ENCODE peak calls at places on chromosomes 3 and 15, in eight cellular contexts. One of them, this sample, is unnamed.

GRCh38 chr15:80581976-80582375 is 113.1 kb upstream of the ABHD17C start:
- DNase-seq in heart left ventricle: no peak
- DNase-seq in IMR-90: peak
- DNase-seq in HepG2: peak
- DNase-seq in GM12878: no peak
- DNase-seq in thyroid gland: no peak
- DNase-seq in transverse colon: no peak
- DNase-seq in A549: no peak
- DNase-seq in this sample: no peak

GRCh38 chr15:38260077-38260476 is 7.4 kb downstream of the SPRED1 start:
- DNase-seq in heart left ventricle: no peak
- DNase-seq in IMR-90: peak
- DNase-seq in HepG2: no peak
- DNase-seq in GM12878: no peak
- DNase-seq in thyroid gland: no peak
- DNase-seq in transverse colon: no peak
- DNase-seq in A549: no peak
- DNase-seq in this sample: no peak

GRCh38 chr3:42262525-42262924 is 3.5 kb downstream of the CCK start:
- DNase-seq in heart left ventricle: no peak
- DNase-seq in IMR-90: peak
- DNase-seq in HepG2: no peak
- DNase-seq in GM12878: no peak
- DNase-seq in thyroid gland: no peak
- DNase-seq in transverse colon: no peak
- DNase-seq in A549: peak
- DNase-seq in this sample: no peak

GRCh38 chr3:42159706-42160472 is 68.7 kb downstream of the TRAK1 start:
- DNase-seq in heart left ventricle: peak
- DNase-seq in IMR-90: no peak
- DNase-seq in HepG2: peak
- DNase-seq in GM12878: no peak
- DNase-seq in thyroid gland: peak
- DNase-seq in transverse colon: peak
- DNase-seq in A549: peak
- DNase-seq in this sample: peak

GRCh38 chr3:170049146-170050000 is 11.6 kb downstream of the GPR160 start:
- DNase-seq in heart left ventricle: peak
- DNase-seq in IMR-90: peak
- DNase-seq in HepG2: no peak
- DNase-seq in GM12878: no peak
- DNase-seq in thyroid gland: peak
- DNase-seq in transverse colon: peak
- DNase-seq in A549: no peak
- DNase-seq in this sample: peak

GRCh38 chr3:102904629-102905028 is 469.8 kb downstream of the ZPLD1 start:
- DNase-seq in heart left ventricle: no peak
- DNase-seq in IMR-90: no peak
- DNase-seq in HepG2: no peak
- DNase-seq in GM12878: no peak
- DNase-seq in thyroid gland: no peak
- DNase-seq in transverse colon: no peak
- DNase-seq in A549: no peak
- DNase-seq in this sample: no peak

GRCh38 chr3:8629151-8630021 is 15.2 kb downstream of the SSUH2 start:
- DNase-seq in heart left ventricle: peak
- DNase-seq in IMR-90: peak
- DNase-seq in HepG2: no peak
- DNase-seq in GM12878: peak
- DNase-seq in thyroid gland: no peak
- DNase-seq in transverse colon: peak
- DNase-seq in A549: peak
- DNase-seq in this sample: peak

GRCh38 chr15:52496776-52497470 is 31.8 kb downstream of the MYO5A start:
- DNase-seq in heart left ventricle: no peak
- DNase-seq in IMR-90: peak
- DNase-seq in HepG2: no peak
- DNase-seq in GM12878: no peak
- DNase-seq in thyroid gland: no peak
- DNase-seq in transverse colon: no peak
- DNase-seq in A549: no peak
- DNase-seq in this sample: peak

GRCh38 chr3:52890735-52891134 is 6.6 kb downstream of the STIMATE start:
- DNase-seq in heart left ventricle: no peak
- DNase-seq in IMR-90: no peak
- DNase-seq in HepG2: no peak
- DNase-seq in GM12878: no peak
- DNase-seq in thyroid gland: no peak
- DNase-seq in transverse colon: no peak
- DNase-seq in A549: no peak
- DNase-seq in this sample: no peak

GRCh38 chr3:113212155-113212844 is 943 bp downstream of the BOC start:
- DNase-seq in heart left ventricle: peak
- DNase-seq in IMR-90: no peak
- DNase-seq in HepG2: no peak
- DNase-seq in GM12878: no peak
- DNase-seq in thyroid gland: peak
- DNase-seq in transverse colon: no peak
- DNase-seq in A549: peak
- DNase-seq in this sample: peak

GRCh38 chr15:51735611-51736010 is 1.8 kb downstream of the LYSMD2 start:
- DNase-seq in heart left ventricle: no peak
- DNase-seq in IMR-90: no peak
- DNase-seq in HepG2: no peak
- DNase-seq in GM12878: no peak
- DNase-seq in thyroid gland: no peak
- DNase-seq in transverse colon: no peak
- DNase-seq in A549: no peak
- DNase-seq in this sample: no peak

GRCh38 chr3:89314454-89314853 is 207.0 kb downstream of the EPHA3 start:
- DNase-seq in heart left ventricle: no peak
- DNase-seq in IMR-90: peak
- DNase-seq in HepG2: peak
- DNase-seq in GM12878: no peak
- DNase-seq in thyroid gland: no peak
- DNase-seq in transverse colon: no peak
- DNase-seq in A549: no peak
- DNase-seq in this sample: no peak

GRCh38 chr15:93311620-93312019 is 222.6 kb upstream of the RGMA start:
- DNase-seq in heart left ventricle: no peak
- DNase-seq in IMR-90: no peak
- DNase-seq in HepG2: no peak
- DNase-seq in GM12878: no peak
- DNase-seq in thyroid gland: no peak
- DNase-seq in transverse colon: no peak
- DNase-seq in A549: no peak
- DNase-seq in this sample: no peak

GRCh38 chr3:134677196-134677986 is 26.6 kb upstream of the KY start:
- DNase-seq in heart left ventricle: peak
- DNase-seq in IMR-90: no peak
- DNase-seq in HepG2: peak
- DNase-seq in GM12878: no peak
- DNase-seq in thyroid gland: peak
- DNase-seq in transverse colon: no peak
- DNase-seq in A549: peak
- DNase-seq in this sample: peak

GRCh38 chr3:188003188-188004171 is 150.5 kb upstream of the LPP start:
- DNase-seq in heart left ventricle: no peak
- DNase-seq in IMR-90: no peak
- DNase-seq in HepG2: peak
- DNase-seq in GM12878: no peak
- DNase-seq in thyroid gland: no peak
- DNase-seq in transverse colon: peak
- DNase-seq in A549: peak
- DNase-seq in this sample: no peak
- TF ChIP-seq POLR2A in heart left ventricle: no peak
- TF ChIP-seq POLR2A in IMR-90: no peak
- TF ChIP-seq POLR2A in HepG2: peak
- TF ChIP-seq POLR2A in GM12878: no peak
- TF ChIP-seq POLR2A in thyroid gland: no peak
- TF ChIP-seq POLR2A in transverse colon: no peak
- TF ChIP-seq POLR2A in A549: no peak
- TF ChIP-seq POLR2A in this sample: no peak

DNA sequence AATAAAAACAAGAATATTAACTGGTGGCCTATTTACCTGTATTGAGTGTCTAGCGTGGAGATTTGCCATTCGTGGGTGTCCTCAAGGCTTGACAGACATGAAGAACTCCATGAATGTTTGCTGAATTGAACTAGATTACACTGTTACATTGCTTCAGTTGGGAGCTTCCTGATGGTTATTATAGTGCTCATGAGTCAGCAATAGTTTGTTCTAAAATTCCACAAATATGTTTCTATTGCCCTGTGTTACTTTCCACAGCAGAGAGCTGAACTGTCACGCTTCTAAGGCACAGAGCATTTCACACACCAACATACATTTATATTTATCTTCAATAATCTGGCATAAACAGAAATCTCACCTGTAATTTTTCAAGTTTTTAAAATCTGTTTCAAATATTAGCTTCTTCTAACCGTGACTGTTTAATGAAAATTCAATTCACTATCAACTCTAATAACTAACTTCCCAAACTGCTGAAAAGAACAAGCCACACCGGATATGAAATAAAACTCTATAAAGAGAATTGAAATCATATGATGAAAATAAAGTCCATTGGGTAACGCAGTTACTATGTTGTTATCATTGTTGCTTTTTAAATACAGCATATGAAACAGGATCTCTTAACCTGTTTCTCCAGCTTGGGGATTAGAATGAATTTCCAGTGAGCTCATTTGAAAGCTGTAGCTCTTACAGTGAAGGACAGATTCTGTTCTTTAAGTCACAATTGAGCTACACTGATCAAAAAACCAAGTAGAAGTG is 61.2 kb upstream of the MCF2L2 start:
- DNase-seq in heart left ventricle: no peak
- DNase-seq in IMR-90: peak
- DNase-seq in HepG2: no peak
- DNase-seq in GM12878: no peak
- DNase-seq in thyroid gland: no peak
- DNase-seq in transverse colon: no peak
- DNase-seq in A549: no peak
- DNase-seq in this sample: no peak
- H3K27ac ChIP-seq in heart left ventricle: peak
- H3K27ac ChIP-seq in IMR-90: no peak
- H3K27ac ChIP-seq in HepG2: no peak
- H3K27ac ChIP-seq in GM12878: no peak
- H3K27ac ChIP-seq in thyroid gland: no peak
- H3K27ac ChIP-seq in transverse colon: peak
- H3K27ac ChIP-seq in A549: no peak
- H3K27ac ChIP-seq in this sample: no peak

GRCh38 chr3:142578309-142579223 is at the start of gene ATR:
- DNase-seq in heart left ventricle: peak
- DNase-seq in IMR-90: peak
- DNase-seq in HepG2: peak
- DNase-seq in GM12878: peak
- DNase-seq in thyroid gland: peak
- DNase-seq in transverse colon: peak
- DNase-seq in A549: peak
- DNase-seq in this sample: peak
- TF ChIP-seq POLR2A in heart left ventricle: no peak
- TF ChIP-seq POLR2A in IMR-90: peak
- TF ChIP-seq POLR2A in HepG2: peak
- TF ChIP-seq POLR2A in GM12878: peak
- TF ChIP-seq POLR2A in thyroid gland: peak
- TF ChIP-seq POLR2A in transverse colon: peak
- TF ChIP-seq POLR2A in A549: peak
- TF ChIP-seq POLR2A in this sample: peak

DNA sequence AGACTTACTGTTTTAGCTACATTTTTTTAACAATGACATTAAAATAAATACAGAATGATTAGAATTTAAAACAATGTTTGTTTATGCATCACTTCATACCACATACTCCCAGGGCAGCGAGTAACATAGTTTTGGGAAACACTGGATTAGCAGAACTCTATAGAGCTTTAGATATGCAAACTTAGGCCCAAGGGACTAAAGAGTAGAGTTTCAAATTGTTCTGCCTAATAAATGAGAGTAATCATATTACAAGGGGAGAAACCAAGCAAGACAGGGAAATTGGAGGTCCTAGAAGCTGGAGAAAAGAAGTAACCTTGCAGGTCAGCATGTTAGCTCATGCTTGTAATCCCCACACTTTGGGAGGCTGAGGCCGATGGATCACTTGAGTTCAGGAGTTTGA is 3.6 kb upstream of the DAZL start:
- DNase-seq in heart left ventricle: no peak
- DNase-seq in IMR-90: no peak
- DNase-seq in HepG2: no peak
- DNase-seq in GM12878: no peak
- DNase-seq in thyroid gland: no peak
- DNase-seq in transverse colon: no peak
- DNase-seq in A549: no peak
- DNase-seq in this sample: no peak
- H3K27ac ChIP-seq in heart left ventricle: no peak
- H3K27ac ChIP-seq in IMR-90: no peak
- H3K27ac ChIP-seq in HepG2: no peak
- H3K27ac ChIP-seq in GM12878: no peak
- H3K27ac ChIP-seq in thyroid gland: no peak
- H3K27ac ChIP-seq in transverse colon: no peak
- H3K27ac ChIP-seq in A549: no peak
- H3K27ac ChIP-seq in this sample: no peak

DNA sequence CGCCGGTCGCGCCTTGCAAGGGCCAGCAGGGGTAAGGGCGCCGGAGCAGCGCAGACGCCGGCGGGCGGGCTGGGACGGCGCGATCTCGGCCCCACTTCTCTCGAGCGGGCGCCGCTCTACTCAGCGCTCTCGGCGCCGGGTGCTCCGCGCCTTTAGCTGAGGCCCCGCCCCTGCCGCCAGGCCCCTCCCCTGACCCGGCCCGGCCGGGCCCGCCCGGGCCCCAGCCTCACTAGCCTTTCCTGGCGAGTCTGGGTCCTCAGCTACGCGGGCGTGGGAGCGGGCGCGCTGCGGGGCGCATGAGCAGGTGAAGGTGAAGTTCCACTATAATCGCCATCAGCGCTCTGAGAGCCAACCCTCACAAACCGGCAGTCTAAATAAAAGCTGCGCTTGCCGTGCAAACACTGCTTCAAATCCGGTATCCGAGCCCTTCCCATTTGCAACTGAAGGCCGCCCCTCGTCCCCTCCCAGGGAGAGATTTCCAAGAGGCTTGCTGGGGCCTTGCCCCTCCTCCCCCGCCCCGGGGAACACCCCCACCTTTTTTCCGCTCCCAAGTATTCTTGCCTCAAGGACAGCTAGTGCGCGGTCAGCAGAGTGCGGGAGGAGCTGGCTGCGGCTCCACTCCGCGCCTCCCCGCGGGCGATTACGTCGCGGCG is at the start of gene RPP25:
- DNase-seq in heart left ventricle: peak
- DNase-seq in IMR-90: peak
- DNase-seq in HepG2: peak
- DNase-seq in GM12878: no peak
- DNase-seq in thyroid gland: peak
- DNase-seq in transverse colon: peak
- DNase-seq in A549: peak
- DNase-seq in this sample: peak
- TF ChIP-seq POLR2A in heart left ventricle: peak
- TF ChIP-seq POLR2A in IMR-90: no peak
- TF ChIP-seq POLR2A in HepG2: no peak
- TF ChIP-seq POLR2A in GM12878: peak
- TF ChIP-seq POLR2A in thyroid gland: peak
- TF ChIP-seq POLR2A in transverse colon: peak
- TF ChIP-seq POLR2A in A549: peak
- TF ChIP-seq POLR2A in this sample: peak

GRCh38 chr15:100601158-100601557 is 826 bp downstream of the LINS1 start:
- DNase-seq in heart left ventricle: no peak
- DNase-seq in IMR-90: no peak
- DNase-seq in HepG2: no peak
- DNase-seq in GM12878: no peak
- DNase-seq in thyroid gland: peak
- DNase-seq in transverse colon: no peak
- DNase-seq in A549: no peak
- DNase-seq in this sample: peak
- H3K27ac ChIP-seq in heart left ventricle: peak
- H3K27ac ChIP-seq in IMR-90: no peak
- H3K27ac ChIP-seq in HepG2: peak
- H3K27ac ChIP-seq in GM12878: peak
- H3K27ac ChIP-seq in thyroid gland: no peak
- H3K27ac ChIP-seq in transverse colon: peak
- H3K27ac ChIP-seq in A549: peak
- H3K27ac ChIP-seq in this sample: peak

This sample was measured in endothelial cell of umbilical vein.